ENCODE peak calls at places on chromosomes 11 and 22, in eight cellular contexts. R is HAP-1; U is psoas muscle; C is heart right ventricle; I is adipocyte; Y is pancreas; J is CD8-positive, alpha-beta T cell; W is cardiac muscle cell. X is an unnamed sample.

GRCh38 chr22:28146401-28147304 is 227.6 kb upstream of the PITPNB start:
- DNase-seq in R (no peak), U (no peak), C (no peak), I (peak; percentile 53), Y (no peak), J (no peak), W (peak; percentile 52), X (no peak)

GRCh38 chr11:131483877-131484276 is 113.5 kb downstream of the NTM start:
- DNase-seq in R (no peak), U (no peak), C (no peak), I (no peak), Y (no peak), J (no peak), W (no peak), X (no peak)

GRCh38 chr11:120293038-120293800 is 31.9 kb upstream of the TLCD5 start:
- DNase-seq in R (no peak), U (no peak), C (no peak), I (no peak), Y (no peak), J (no peak), W (no peak), X (no peak)

GRCh38 chr22:32644252-32645100 is 157.0 kb upstream of the TIMP3 start:
- DNase-seq in R (no peak), U (peak; percentile 57), C (peak; percentile 80), I (peak; percentile 31), Y (no peak), J (peak; percentile 66), W (peak; percentile 88), X (no peak)

GRCh38 chr11:72786305-72787261 is 7.3 kb downstream of the STARD10 start:
- DNase-seq in R (no peak), U (no peak), C (no peak), I (no peak), Y (no peak), J (no peak), W (no peak), X (no peak)

GRCh38 chr11:72308226-72309073 is 64.5 kb upstream of the PHOX2A start:
- DNase-seq in R (peak; percentile 97), U (no peak), C (no peak), I (peak; percentile 84), Y (no peak), J (no peak), W (peak; percentile 91), X (no peak)

GRCh38 chr11:117986981-117987495 is 844 bp downstream of the IL10RA start:
- DNase-seq in R (no peak), U (no peak), C (no peak), I (no peak), Y (no peak), J (peak; percentile 70), W (no peak), X (peak; percentile 40)

GRCh38 chr11:5279678-5280077 is 9.9 kb upstream of the HBE1 start:
- DNase-seq in R (no peak), U (no peak), C (no peak), I (no peak), Y (no peak), J (no peak), W (no peak), X (no peak)

GRCh38 chr11:19766810-19767209 is 54.2 kb downstream of the NAV2 start:
- DNase-seq in R (no peak), U (peak; percentile 22), C (no peak), I (no peak), Y (no peak), J (no peak), W (no peak), X (no peak)

GRCh38 chr22:35872451-35872850 is 154.8 kb downstream of the APOL5 start:
- DNase-seq in R (no peak), U (peak; percentile 41), C (peak; percentile 53), I (no peak), Y (no peak), J (no peak), W (no peak), X (no peak)

GRCh38 chr11:62266558-62266957 is 3.4 kb upstream of the SCGB2A2 start:
- DNase-seq in R (no peak), U (no peak), C (no peak), I (no peak), Y (no peak), J (no peak), W (no peak), X (no peak)

GRCh38 chr11:14541180-14541579 is 21.0 kb upstream of the PSMA1 start:
- DNase-seq in R (peak; percentile 22), U (no peak), C (peak; percentile 61), I (no peak), Y (no peak), J (no peak), W (peak; percentile 76), X (no peak)

GRCh38 chr11:128709402-128709801 is 15.5 kb downstream of the FLI1 start:
- DNase-seq in R (no peak), U (no peak), C (peak; percentile 85), I (peak; percentile 52), Y (no peak), J (peak; percentile 13), W (peak; percentile 99), X (no peak)

GRCh38 chr11:74006743-74007304 is 2.1 kb downstream of the UCP3 start:
- DNase-seq in R (no peak), U (no peak), C (no peak), I (no peak), Y (no peak), J (no peak), W (no peak), X (no peak)

GRCh38 chr22:44570476-44571445 is 72.7 kb upstream of the RTL6 start:
- DNase-seq in R (no peak), U (no peak), C (no peak), I (no peak), Y (no peak), J (no peak), W (no peak), X (no peak)

GRCh38 chr11:67285541-67286498 is 3.3 kb upstream of the ANKRD13D start:
- DNase-seq in R (no peak), U (peak; percentile 27), C (no peak), I (no peak), Y (peak; percentile 82), J (peak; percentile 74), W (no peak), X (peak; percentile 41)

GRCh38 chr22:27416553-27417427 is 384.8 kb downstream of the MN1 start:
- DNase-seq in R (no peak), U (no peak), C (no peak), I (peak; percentile 89), Y (no peak), J (no peak), W (peak; percentile 93), X (no peak)

DNA sequence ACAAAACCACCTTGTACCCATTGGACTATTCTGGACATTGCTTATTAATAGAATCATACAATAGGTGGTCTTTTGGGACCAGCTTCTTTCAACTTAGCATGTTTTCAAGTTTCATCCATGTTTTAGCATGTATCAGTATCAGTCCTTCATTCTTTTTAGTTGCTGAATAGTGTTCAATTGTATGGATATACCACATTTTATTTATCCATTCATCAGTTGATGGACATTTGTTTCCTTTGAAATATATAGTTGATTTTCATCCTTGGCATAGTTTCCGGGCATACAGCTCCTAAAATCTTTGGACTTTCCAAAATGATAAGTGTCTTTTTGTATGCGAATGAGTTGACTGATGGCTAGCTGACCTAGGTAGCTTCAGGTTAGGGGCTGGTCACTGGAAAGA is 12.2 kb downstream of the PPP6R3 start:
- DNase-seq in R (no peak), U (no peak), C (no peak), I (no peak), Y (no peak), J (no peak), W (no peak), X (no peak)
- H3K36me3 ChIP-seq in R (peaks cover 12% of the 10 kb centered on the region), U (peaks cover 3% of the 10 kb centered on the region), C (no peaks in the 10 kb centered on the region), I (no peaks in the 10 kb centered on the region), Y (no peaks in the 10 kb centered on the region), J (no peaks in the 10 kb centered on the region), W (no peaks in the 10 kb centered on the region), X (no peaks in the 10 kb centered on the region)

GRCh38 chr11:3353066-3353465 is 25.9 kb downstream of the ZNF195 start:
- DNase-seq in R (no peak), U (no peak), C (no peak), I (no peak), Y (no peak), J (no peak), W (no peak), X (no peak)

GRCh38 chr11:3357994-3358676 is 20.8 kb downstream of the ZNF195 start:
- DNase-seq in R (no peak), U (no peak), C (no peak), I (no peak), Y (no peak), J (no peak), W (no peak), X (no peak)

GRCh38 chr11:3356858-3357257 is 22.1 kb downstream of the ZNF195 start:
- DNase-seq in R (no peak), U (no peak), C (no peak), I (no peak), Y (no peak), J (no peak), W (no peak), X (no peak)

GRCh38 chr11:3359092-3359824 is 19.7 kb downstream of the ZNF195 start:
- DNase-seq in R (no peak), U (no peak), C (no peak), I (no peak), Y (no peak), J (no peak), W (no peak), X (no peak)

DNA sequence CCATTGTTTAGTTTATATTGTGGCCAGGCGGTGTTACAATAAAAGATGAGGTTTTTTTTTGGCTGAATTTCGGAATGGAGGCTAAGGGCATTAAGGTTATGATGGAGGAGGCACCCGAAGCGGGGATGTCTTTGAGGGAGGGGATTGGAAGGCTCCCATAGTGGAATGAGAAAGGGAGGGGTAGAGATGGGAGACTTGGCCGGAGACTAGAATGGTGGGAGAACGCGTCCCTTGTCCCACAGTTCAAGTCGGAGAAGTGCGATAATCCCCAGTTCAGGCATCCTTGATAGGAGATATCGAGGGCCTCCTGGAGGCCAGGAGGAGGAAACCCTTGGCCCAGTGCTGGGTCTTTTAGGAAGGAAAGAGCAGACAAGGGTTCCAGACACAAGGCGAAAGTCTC is 21.6 kb downstream of the ZNF195 start:
- DNase-seq in R (no peak), U (no peak), C (no peak), I (no peak), Y (no peak), J (no peak), W (no peak), X (no peak)
- H3K9me3 ChIP-seq in R (peaks cover 30% of the 10 kb centered on the region), U (peaks cover 73% of the 10 kb centered on the region), C (peaks cover 12% of the 10 kb centered on the region), I (peaks cover 98% of the 10 kb centered on the region), Y (no peaks in the 10 kb centered on the region), J (peaks cover 56% of the 10 kb centered on the region), W (peaks cover 7% of the 10 kb centered on the region), X (peaks cover 72% of the 10 kb centered on the region)

GRCh38 chr11:70335511-70335910 is 62.8 kb upstream of the CTTN start:
- DNase-seq in R (no peak), U (no peak), C (no peak), I (no peak), Y (no peak), J (no peak), W (peak; percentile 21), X (no peak)
- H3K36me3 ChIP-seq in R (peaks cover 68% of the 10 kb centered on the region), U (peaks cover 16% of the 10 kb centered on the region), C (peaks cover 70% of the 10 kb centered on the region), I (peaks cover 97% of the 10 kb centered on the region), Y (peaks cover 93% of the 10 kb centered on the region), J (peaks cover 51% of the 10 kb centered on the region), W (peaks cover 32% of the 10 kb centered on the region), X (peaks cover 85% of the 10 kb centered on the region)

DNA sequence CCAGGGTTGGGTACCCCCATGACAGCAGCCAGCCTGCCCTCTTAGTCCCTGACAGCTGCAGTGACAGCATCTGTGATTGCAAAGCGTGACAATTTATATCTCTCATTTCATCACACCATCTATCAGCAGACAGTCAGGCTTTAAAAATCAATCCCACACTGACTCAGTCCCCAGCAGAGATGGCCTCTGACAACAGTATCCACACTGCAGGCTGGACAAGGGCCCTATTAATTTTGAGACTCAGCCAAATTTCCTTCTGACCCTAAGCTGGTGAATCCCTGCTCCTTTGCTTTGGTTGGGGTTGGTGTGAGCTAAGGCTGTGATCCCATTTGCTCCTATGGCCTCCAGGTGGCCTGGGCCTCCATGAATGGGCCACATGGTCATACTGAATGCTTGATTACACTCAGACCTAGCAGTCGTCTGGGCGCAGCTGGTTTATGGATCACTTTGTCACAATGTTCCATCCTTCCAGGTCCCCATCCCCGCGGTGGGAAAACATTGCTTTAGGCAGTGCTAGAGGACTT is 68.1 kb upstream of the B3GAT1 start:
- DNase-seq in R (no peak), U (no peak), C (no peak), I (no peak), Y (no peak), J (no peak), W (no peak), X (no peak)
- H3K9me3 ChIP-seq in R (no peaks in the 10 kb centered on the region), U (no peaks in the 10 kb centered on the region), C (no peaks in the 10 kb centered on the region), I (no peaks in the 10 kb centered on the region), Y (no peaks in the 10 kb centered on the region), J (no peaks in the 10 kb centered on the region), W (no peaks in the 10 kb centered on the region), X (no peaks in the 10 kb centered on the region)

X was measured in effector memory CD4-positive, alpha-beta T cell.